ENCODE peak calls at places on chromosomes 11 and 22, in four cellular contexts. E is NCI-H774; T is activated effector memory CD4-positive, alpha-beta T cell treated with anti-CD3 and anti-CD28 coated beads, Interleukin-2, amount 50 U/mL, for 16 hours; O is stimulated activated CD4-positive, alpha-beta T cell treated with anti-CD3 and anti-CD28 coated beads, Interleukin-15, amount 100 ng/mL, for 24 hours. S is an unnamed sample.

GRCh38 chr22:20118572-20119020 is 1.6 kb upstream of the TRMT2A start:
- DNase-seq in E (no peak), T (no peak), O (peak; percentile 54), S (no peak)

GRCh38 chr11:8251767-8252295 is 11.8 kb downstream of the LMO1 start:
- DNase-seq in E (no peak), T (peak; percentile 45), O (no peak), S (no peak)

GRCh38 chr11:1942541-1943260 is 4.4 kb upstream of the MRPL23 start:
- DNase-seq in E (no peak), T (peak; percentile 50), O (no peak), S (no peak)

GRCh38 chr11:124543145-124543544 is 309 bp downstream of the OR8B12 start:
- DNase-seq in E (no peak), T (no peak), O (no peak), S (no peak)

GRCh38 chr22:46894081-46894671 is 131.7 kb downstream of the TBC1D22A start:
- DNase-seq in E (no peak), T (no peak), O (no peak), S (no peak)

GRCh38 chr11:45337583-45338360 is 51.6 kb upstream of the SYT13 start:
- DNase-seq in E (no peak), T (no peak), O (no peak), S (no peak)

GRCh38 chr11:16788141-16789060 is 50.0 kb downstream of the C11orf58 start:
- DNase-seq in E (peak; percentile 17), T (peak; percentile 86), O (peak; percentile 67), S (peak; percentile 29)

GRCh38 chr11:79417069-79417920 is 23.5 kb downstream of the TENM4 start:
- DNase-seq in E (no peak), T (no peak), O (no peak), S (no peak)

GRCh38 chr22:26570126-26570525 is 19.8 kb downstream of the TPST2 start:
- DNase-seq in E (no peak), T (no peak), O (no peak), S (no peak)

GRCh38 chr11:72069200-72069599 is 11.1 kb downstream of the NUMA1 start:
- DNase-seq in E (no peak), T (no peak), O (no peak), S (no peak)

GRCh38 chr22:41780714-41781507 is 19.6 kb upstream of the CCDC134 start:
- DNase-seq in E (no peak), T (peak; percentile 95), O (peak; percentile 92), S (no peak)

GRCh38 chr22:31081963-31082605 is 966 bp downstream of the SMTN start:
- DNase-seq in E (no peak), T (no peak), O (peak; percentile 39), S (no peak)

GRCh38 chr22:50674606-50675552 is 2.3 kb downstream of the SHANK3 start:
- DNase-seq in E (peak; percentile 7), T (no peak), O (peak; percentile 31), S (no peak)

GRCh38 chr11:81725691-81726090 is 1008.0 kb downstream of the FAM181B start:
- DNase-seq in E (no peak), T (no peak), O (no peak), S (no peak)

GRCh38 chr11:61345954-61346814 is 13.2 kb downstream of the TKFC start:
- DNase-seq in E (no peak), T (no peak), O (no peak), S (no peak)

GRCh38 chr11:26330255-26330654 is 1.7 kb upstream of the ANO3 start:
- DNase-seq in E (no peak), T (no peak), O (no peak), S (no peak)

GRCh38 chr11:130639369-130639768 is 190.9 kb downstream of the ADAMTS15 start:
- DNase-seq in E (no peak), T (no peak), O (no peak), S (no peak)

GRCh38 chr11:28146123-28146751 is 38.0 kb downstream of the METTL15 start:
- DNase-seq in E (no peak), T (no peak), O (no peak), S (no peak)

GRCh38 chr22:25172153-25172552 is 27.5 kb upstream of the CRYBB3 start:
- DNase-seq in E (no peak), T (no peak), O (peak; percentile 43), S (no peak)

GRCh38 chr11:13962562-13963168 is at the start of gene SPON1:
- DNase-seq in E (peak; percentile 21), T (peak; percentile 72), O (peak; percentile 64), S (no peak)

GRCh38 chr22:30871391-30872281 is 96.9 kb downstream of the MORC2 start:
- DNase-seq in E (no peak), T (peak; percentile 44), O (no peak), S (no peak)

GRCh38 chr11:130999992-131000770 is 83.9 kb upstream of the SNX19 start:
- DNase-seq in E (no peak), T (no peak), O (no peak), S (no peak)

GRCh38 chr11:62546244-62546936 is at the start of gene AHNAK:
- DNase-seq in E (no peak), T (peak; percentile 90), O (peak; percentile 80), S (no peak)

GRCh38 chr11:62664405-62665074 is 470 bp downstream of the C11orf98 start:
- DNase-seq in E (peak; percentile 65), T (no peak), O (peak; percentile 68), S (no peak)

GRCh38 chr11:46105134-46105628 is 16.1 kb downstream of the PHF21A start:
- DNase-seq in E (no peak), T (no peak), O (no peak), S (no peak)

GRCh38 chr11:118437046-118437735 is 899 bp downstream of the KMT2A start:
- DNase-seq in E (peak; percentile 21), T (peak; percentile 83), O (peak; percentile 67), S (no peak)

GRCh38 chr11:66720223-66720898 is 8.7 kb downstream of the SPTBN2 start:
- DNase-seq in E (peak; percentile 93), T (peak; percentile 70), O (peak; percentile 71), S (peak; percentile 83)

GRCh38 chr11:83464181-83464580 is 178.0 kb upstream of the CCDC90B start:
- DNase-seq in E (no peak), T (no peak), O (no peak), S (peak; percentile 10)

GRCh38 chr11:122786896-122787295 is 51.4 kb upstream of the CRTAM start:
- DNase-seq in E (no peak), T (no peak), O (no peak), S (no peak)

GRCh38 chr11:3138178-3139085 is 26.7 kb downstream of the OSBPL5 start:
- DNase-seq in E (no peak), T (no peak), O (no peak), S (no peak)

GRCh38 chr11:93396356-93396755 is 65.8 kb downstream of the DEUP1 start:
- DNase-seq in E (no peak), T (no peak), O (no peak), S (no peak)

GRCh38 chr22:38754247-38755154 is 1.3 kb downstream of the SUN2 start:
- DNase-seq in E (no peak), T (peak; percentile 73), O (peak; percentile 69), S (no peak)

GRCh38 chr11:47324520-47324919 is 28.0 kb downstream of the MYBPC3 start:
- DNase-seq in E (no peak), T (peak; percentile 53), O (no peak), S (no peak)

GRCh38 chr22:35995772-35996171 is 32.9 kb downstream of the RBFOX2 start:
- DNase-seq in E (no peak), T (no peak), O (no peak), S (no peak)

GRCh38 chr11:117625237-117625636 is 171.8 kb downstream of the DSCAML1 start:
- DNase-seq in E (no peak), T (no peak), O (no peak), S (no peak)

S was measured in NCI-H2107.